ENCODE peak calls at places on chromosomes 2 and 18, in nine cellular contexts. A, L, U, M, O, Z, N, C and G are unnamed samples.
A peak's percentile ranks its signal among the peaks of the same experiment; 100 is the strongest.

GRCh38 chr2:26913599-26914285 is 56.7 kb upstream of the MAPRE3 start:
- DNase-seq in Z (no peak), M (no peak), A (no peak), L (no peak), N (no peak), C (peak; percentile 5), O (no peak), U (no peak), G (no peak)

GRCh38 chr2:241649414-241649813 is 11.9 kb downstream of the ATG4B start:
- DNase-seq in A (no peak), O (no peak), Z (no peak), U (no peak), N (peak; percentile 25), C (peak; percentile 11), L (no peak), M (no peak), G (no peak)

GRCh38 chr2:42792583-42793313 is at the start of gene HAAO:
- DNase-seq in U (peak; percentile 62), M (no peak), L (peak; percentile 41), O (peak; percentile 44), Z (peak; percentile 72), C (no peak), N (peak; percentile 88), A (peak; percentile 67), G (no peak)

GRCh38 chr2:1511455-1511854 is 98.2 kb downstream of the TPO start:
- DNase-seq in L (no peak), C (no peak), N (no peak), M (no peak), Z (no peak), U (no peak), O (no peak), A (peak; percentile 1), G (no peak)

GRCh38 chr2:167764772-167765341 is 482.5 kb downstream of the STK39 start:
- DNase-seq in C (no peak), A (no peak), M (no peak), L (no peak), Z (no peak), U (no peak), N (no peak), O (no peak), G (no peak)

GRCh38 chr2:39524061-39524460 is 87.0 kb upstream of the MAP4K3 start:
- DNase-seq in Z (no peak), O (no peak), A (no peak), L (no peak), C (no peak), U (no peak), M (no peak), N (no peak), G (no peak)

GRCh38 chr2:101706121-101706818 is 8.8 kb downstream of the MAP4K4 start:
- DNase-seq in U (no peak), O (no peak), C (no peak), Z (no peak), A (no peak), N (no peak), L (no peak), M (no peak), G (no peak)

GRCh38 chr2:196314780-196315179 is 143.4 kb upstream of the STK17B start:
- DNase-seq in M (no peak), A (no peak), U (no peak), O (no peak), L (no peak), Z (no peak), C (no peak), N (no peak), G (no peak)

GRCh38 chr18:46220116-46220515 is 115.9 kb downstream of the HAUS1 start:
- DNase-seq in N (no peak), A (no peak), O (no peak), L (no peak), U (no peak), C (peak; percentile 74), Z (no peak), M (peak; percentile 11), G (no peak)

GRCh38 chr2:159968282-159968900 is 94.0 kb downstream of the PLA2R1 start:
- DNase-seq in Z (peak; percentile 10), C (peak; percentile 32), A (peak; percentile 40), M (peak; percentile 36), U (peak; percentile 45), N (no peak), O (peak; percentile 36), L (no peak), G (no peak)

GRCh38 chr2:26925100-26925791 is 45.2 kb upstream of the MAPRE3 start:
- DNase-seq in U (no peak), O (no peak), M (no peak), A (no peak), C (no peak), L (no peak), Z (no peak), N (peak; percentile 16), G (no peak)

GRCh38 chr2:235421618-235422017 is 72.2 kb upstream of the AGAP1 start:
- DNase-seq in M (no peak), C (no peak), N (no peak), Z (no peak), O (no peak), A (no peak), L (no peak), U (no peak), G (no peak)

GRCh38 chr2:217382794-217383193 is 522.9 kb upstream of the TNP1 start:
- DNase-seq in A (no peak), L (no peak), M (no peak), N (no peak), C (no peak), Z (no peak), O (no peak), U (no peak), G (no peak)

GRCh38 chr2:73970850-73971471 is 13.7 kb upstream of the TET3 start:
- DNase-seq in L (peak; percentile 75), C (no peak), M (no peak), A (peak; percentile 20), O (peak; percentile 28), U (no peak), Z (no peak), N (peak; percentile 89), G (peak; percentile 66)

GRCh38 chr2:184679219-184680018 is 81.1 kb downstream of the ZNF804A start:
- DNase-seq in A (no peak), O (no peak), L (no peak), M (no peak), Z (no peak), C (no peak), N (no peak), U (no peak), G (no peak)

GRCh38 chr18:26432651-26433424 is 115.5 kb downstream of the KCTD1 start:
- DNase-seq in M (no peak), L (no peak), U (no peak), N (no peak), Z (no peak), O (no peak), C (no peak), A (no peak), G (no peak)

GRCh38 chr2:49914281-49914680 is 760.0 kb upstream of the FSHR start:
- DNase-seq in N (no peak), C (peak; percentile 3), Z (no peak), A (no peak), U (no peak), L (no peak), O (peak; percentile 21), M (no peak), G (no peak)

GRCh38 chr18:41655074-41655473 is 300.0 kb upstream of the PIK3C3 start:
- DNase-seq in Z (no peak), O (no peak), C (peak; percentile 5), U (no peak), N (no peak), L (no peak), A (no peak), M (no peak), G (no peak)

GRCh38 chr2:36921984-36922383 is 44.4 kb downstream of the STRN start:
- DNase-seq in U (no peak), Z (no peak), A (no peak), N (no peak), L (no peak), M (no peak), O (no peak), C (no peak), G (no peak)

GRCh38 chr2:36912692-36913091 is 53.6 kb downstream of the STRN start:
- DNase-seq in L (no peak), A (no peak), Z (no peak), M (no peak), N (no peak), C (peak; percentile 35), U (no peak), O (no peak), G (no peak)

GRCh38 chr2:36919041-36919837 is 47.1 kb downstream of the STRN start:
- DNase-seq in O (no peak), M (no peak), U (no peak), Z (no peak), C (no peak), N (no peak), A (no peak), L (no peak), G (no peak)

GRCh38 chr2:36915627-36916026 is 50.7 kb downstream of the STRN start:
- DNase-seq in L (no peak), A (no peak), O (no peak), Z (no peak), M (no peak), N (no peak), U (no peak), C (no peak), G (no peak)

GRCh38 chr2:36918307-36918706 is 48.0 kb downstream of the STRN start:
- DNase-seq in O (no peak), M (no peak), U (no peak), C (no peak), L (no peak), N (no peak), Z (no peak), A (no peak), G (no peak)
- TF ChIP-seq CTCF in O (no peak), M (no peak), U (peak; percentile 36), C (peak; percentile 25), L (no peak), N (no peak), Z (peak; percentile 46), A (no peak), G (peak; percentile 59)

GRCh38 chr2:109321570-109321969 is 192.6 kb downstream of the SH3RF3 start:
- DNase-seq in A (no peak), N (no peak), Z (no peak), O (no peak), M (no peak), L (no peak), C (peak; percentile 39), U (no peak), G (no peak)
- TF ChIP-seq CTCF in A (no peak), N (no peak), Z (no peak), O (no peak), M (no peak), L (no peak), C (no peak), U (no peak), G (no peak)

DNA sequence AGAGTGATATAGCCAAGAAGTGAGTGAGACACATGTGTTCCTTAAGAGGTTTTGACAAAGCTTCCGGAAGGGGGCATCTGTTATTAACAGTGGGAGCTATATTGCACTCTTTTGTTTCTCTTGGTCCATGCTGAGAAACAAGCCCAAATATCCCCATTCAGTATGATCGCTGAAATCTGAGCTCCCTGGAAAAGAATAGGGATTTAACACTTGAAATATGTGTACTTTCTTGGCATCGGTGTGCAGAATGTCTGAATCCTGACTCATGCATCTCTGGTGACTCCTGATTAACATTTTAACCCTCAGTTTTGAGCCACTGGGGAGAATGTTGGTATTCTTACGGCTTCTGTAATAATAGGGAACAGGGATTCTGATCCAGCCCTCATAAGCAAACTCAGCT is 448.1 kb downstream of the TSN start:
- DNase-seq in N (no peak), M (no peak), C (peak; percentile 3), Z (no peak), L (no peak), U (no peak), A (no peak), O (no peak), G (no peak)
- TF ChIP-seq CTCF in N (no peak), M (no peak), C (no peak), Z (no peak), L (no peak), U (no peak), A (no peak), O (no peak), G (no peak)

GRCh38 chr2:54103454-54104314 is 11.7 kb upstream of the ACYP2 start:
- DNase-seq in N (no peak), Z (no peak), M (peak; percentile 41), L (peak; percentile 56), A (peak; percentile 47), C (peak; percentile 79), O (peak; percentile 80), U (no peak), G (no peak)
- TF ChIP-seq CTCF in N (no peak), Z (peak; percentile 12), M (no peak), L (no peak), A (no peak), C (peak; percentile 3), O (no peak), U (no peak), G (no peak)